ENCODE peak calls at places on chromosomes 16 and 17, in five cellular contexts. F is neuronal stem cell, S is fibroblast of lung, L is neural progenitor cell, J is GM12878. R is an unnamed sample.

GRCh38 chr17:40018211-40019121 is 3.2 kb downstream of the CSF3 start:
- DNase-seq in S (peak), L (peak), J (no peak), F (no peak), R (peak)

GRCh38 chr16:14502932-14503741 is 126.9 kb downstream of the PARN start:
- DNase-seq in L (no peak), S (peak), J (peak), F (no peak), R (no peak)

GRCh38 chr17:65557349-65558310 is 3.8 kb downstream of the AXIN2 start:
- DNase-seq in F (no peak), J (no peak), L (no peak), S (no peak), R (peak)

GRCh38 chr17:76266244-76266938 is 1.2 kb downstream of the UBALD2 start:
- DNase-seq in J (no peak), L (no peak), S (peak), F (no peak), R (peak)

GRCh38 chr16:765971-766819 is 5.7 kb downstream of the MSLN start:
- DNase-seq in S (no peak), F (no peak), L (no peak), J (no peak), R (no peak)

GRCh38 chr17:17062356-17062755 is 20.1 kb downstream of the MPRIP start:
- DNase-seq in S (no peak), F (no peak), L (no peak), J (no peak), R (peak)

GRCh38 chr16:89410794-89411309 is 79.5 kb downstream of the ANKRD11 start:
- DNase-seq in L (no peak), F (no peak), S (peak), J (no peak), R (peak)

GRCh38 chr17:4710693-4711634 is 532 bp downstream of the ARRB2 start:
- DNase-seq in S (no peak), L (no peak), J (no peak), F (no peak), R (peak)

GRCh38 chr16:14015948-14016347 is 55.2 kb upstream of the MRTFB start:
- DNase-seq in F (no peak), J (no peak), L (no peak), S (peak), R (peak)

GRCh38 chr16:265711-266110 is 10.0 kb downstream of the RGS11 start:
- DNase-seq in S (no peak), F (no peak), L (no peak), J (no peak), R (peak)

GRCh38 chr17:44209786-44210341 is 9.6 kb downstream of the UBTF start:
- DNase-seq in S (no peak), F (no peak), J (no peak), L (no peak), R (peak)

GRCh38 chr17:80800775-80801391 is 190.8 kb upstream of the CHMP6 start:
- DNase-seq in S (no peak), F (no peak), J (no peak), L (no peak), R (no peak)

GRCh38 chr16:20393801-20394637 is 10.5 kb downstream of the PDILT start:
- DNase-seq in S (no peak), L (no peak), F (no peak), J (no peak), R (no peak)

GRCh38 chr16:71758293-71758760 is 33.8 kb upstream of the PHLPP2 start:
- DNase-seq in F (no peak), J (no peak), S (no peak), L (no peak), R (no peak)

GRCh38 chr16:19228575-19228974 is 57.0 kb upstream of the CLEC19A start:
- DNase-seq in F (no peak), L (no peak), J (no peak), S (no peak), R (no peak)

GRCh38 chr17:65942592-65942991 is 249.3 kb downstream of the CEP112 start:
- DNase-seq in F (no peak), J (no peak), L (no peak), S (no peak), R (no peak)

GRCh38 chr17:45336390-45337182 is 19.8 kb upstream of the MAP3K14 start:
- DNase-seq in J (no peak), S (no peak), L (no peak), F (no peak), R (no peak)

DNA sequence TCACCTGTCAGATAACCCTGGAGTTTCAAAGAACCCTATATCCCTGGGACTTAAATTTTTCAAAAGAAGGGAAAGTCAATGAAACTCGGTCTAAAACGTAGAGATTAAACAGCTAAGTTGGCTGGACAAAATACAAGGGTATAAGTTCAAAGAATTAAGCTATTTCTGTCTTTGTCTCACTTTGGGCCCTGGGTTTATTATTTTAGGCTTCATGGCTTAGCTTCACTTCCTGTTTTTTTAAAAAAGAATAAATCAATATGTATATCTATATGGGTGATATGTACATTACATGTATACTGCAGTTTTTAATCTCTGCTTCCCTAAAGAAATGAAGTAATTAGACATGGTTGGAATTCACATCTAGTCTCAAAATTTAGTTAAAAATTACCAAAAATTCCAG is 132.3 kb downstream of the TRIM37 start:
- DNase-seq in L (no peak), F (no peak), S (no peak), J (no peak), R (no peak)
- H2AFZ ChIP-seq in L (no peak), F (no peak), S (no peak), J (peak), R (no peak)

GRCh38 chr16:3234543-3235541 is at the start of gene ZNF200:
- DNase-seq in F (peak), S (peak), L (peak), J (peak), R (peak)

DNA sequence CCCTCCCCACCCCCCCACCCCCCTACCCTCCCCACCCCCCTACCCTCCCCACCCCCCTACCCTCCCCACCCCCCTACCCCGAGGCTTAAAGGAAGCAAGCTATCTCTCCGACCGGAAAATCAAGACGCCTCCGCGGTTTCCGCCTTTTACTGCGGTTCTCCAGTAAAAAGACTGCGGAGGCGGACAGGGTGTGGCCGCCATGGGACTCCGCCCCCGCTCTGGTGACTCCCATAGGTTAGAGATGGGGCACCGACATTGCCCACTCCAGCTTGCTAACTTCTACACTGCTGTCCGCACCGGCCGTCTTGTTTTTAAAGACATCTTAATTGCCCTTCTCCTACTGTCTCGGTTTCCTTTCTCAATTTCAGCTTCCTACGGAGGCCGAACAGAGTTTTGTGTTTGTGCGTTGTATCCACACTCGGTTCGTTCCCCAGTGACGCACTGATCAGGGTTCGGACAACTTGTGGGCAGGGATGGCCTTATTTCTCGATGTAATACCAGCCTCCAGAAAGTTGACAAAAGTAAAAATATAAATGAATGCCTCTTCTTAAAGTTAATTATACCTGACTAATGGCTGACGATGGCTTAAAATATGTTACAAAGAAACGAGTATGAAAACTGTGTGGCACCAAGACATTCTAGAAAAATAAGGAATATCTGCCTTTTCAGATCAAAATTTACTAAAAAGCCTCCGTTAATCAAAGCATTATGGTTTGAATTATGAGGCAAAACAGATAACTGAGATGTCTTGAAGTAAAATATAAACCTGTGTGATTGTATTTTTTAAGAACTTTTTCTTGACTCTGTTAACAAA is 1.1 kb upstream of the ZNF200 start:
- DNase-seq in J (no peak), L (peak), F (no peak), S (no peak), R (no peak)
- H3K4me2 ChIP-seq in J (no peak), L (no peak), F (no peak), S (no peak), R (no peak)

GRCh38 chr17:57984226-57984890 is 3.7 kb downstream of the VEZF1 start:
- DNase-seq in J (no peak), S (no peak), L (no peak), F (no peak), R (no peak)
- H3K4me3 ChIP-seq in J (no peak), S (peak), L (peak), F (no peak), R (no peak)

GRCh38 chr17:14918540-14918939 is 346.6 kb downstream of the PMP22 start:
- DNase-seq in J (no peak), S (peak), F (no peak), L (no peak), R (no peak)

GRCh38 chr17:14921936-14922335 is 343.2 kb downstream of the PMP22 start:
- DNase-seq in F (no peak), S (no peak), L (no peak), J (no peak), R (no peak)

GRCh38 chr17:14919580-14920160 is 345.5 kb downstream of the PMP22 start:
- DNase-seq in S (no peak), F (peak), J (no peak), L (peak), R (no peak)

GRCh38 chr17:14922421-14922820 is 342.7 kb downstream of the PMP22 start:
- DNase-seq in F (no peak), S (peak), L (no peak), J (no peak), R (no peak)

GRCh38 chr17:14919049-14919545 is 346.0 kb downstream of the PMP22 start:
- DNase-seq in L (peak), S (no peak), F (peak), J (no peak), R (no peak)
- H2AFZ ChIP-seq in L (no peak), S (no peak), F (no peak), J (no peak), R (no peak)

DNA sequence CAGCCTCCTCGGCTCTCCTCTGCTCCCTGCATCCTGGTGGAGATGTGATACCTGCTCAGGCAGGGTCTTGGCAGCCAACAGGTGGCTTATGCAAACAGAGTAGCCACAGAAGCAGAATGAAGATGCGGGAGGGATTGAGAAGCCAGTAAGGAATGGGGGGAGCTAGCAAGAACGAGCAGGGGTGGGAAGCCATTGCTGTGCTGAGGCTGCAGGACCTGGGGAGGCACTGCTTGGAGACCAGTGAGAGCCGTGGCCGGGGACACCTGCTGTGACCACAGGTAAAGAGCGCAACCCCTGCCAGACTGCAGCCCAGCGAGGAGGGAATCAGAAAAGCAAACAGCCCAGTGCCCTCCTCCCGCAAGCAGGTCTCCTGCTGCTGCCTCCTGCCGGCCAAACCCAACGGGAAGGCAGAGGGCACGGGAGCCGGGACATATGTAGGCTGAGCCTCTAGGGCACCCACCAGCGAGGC is 14.7 kb downstream of the AIPL1 start:
- DNase-seq in J (no peak), S (no peak), F (no peak), L (peak), R (peak)
- H3K4me2 ChIP-seq in J (no peak), S (no peak), F (no peak), L (peak), R (no peak)

GRCh38 chr17:42680331-42680808 is 1.3 kb downstream of the CCR10 start:
- DNase-seq in L (no peak), S (no peak), J (no peak), F (no peak), R (peak)
- H3K4me3 ChIP-seq in L (no peak), S (peak), J (peak), F (no peak), R (peak)

GRCh38 chr17:30600062-30600829 is 123.0 kb downstream of the GOSR1 start:
- DNase-seq in S (peak), L (peak), F (peak), J (peak), R (peak)
- H2AFZ ChIP-seq in S (peak), L (peak), F (peak), J (peak), R (peak)

GRCh38 chr16:68076560-68076959 is 8.6 kb upstream of the NFATC3 start:
- DNase-seq in L (no peak), S (no peak), J (no peak), F (no peak), R (no peak)

GRCh38 chr16:68075980-68076379 is 9.2 kb upstream of the NFATC3 start:
- DNase-seq in F (no peak), L (no peak), J (no peak), S (no peak), R (no peak)

GRCh38 chr16:68074850-68075249 is 10.3 kb upstream of the NFATC3 start:
- DNase-seq in F (no peak), L (no peak), S (no peak), J (peak), R (no peak)

GRCh38 chr16:68072038-68072695 is 13.0 kb upstream of the NFATC3 start:
- DNase-seq in J (no peak), F (no peak), L (no peak), S (peak), R (peak)

GRCh38 chr16:68073902-68074760 is 11.0 kb upstream of the NFATC3 start:
- DNase-seq in F (no peak), S (no peak), L (no peak), J (no peak), R (no peak)
- H3K4me2 ChIP-seq in F (no peak), S (no peak), L (no peak), J (peak), R (no peak)

R was measured in osteoblast.